ENCODE peak calls at places on chromosomes 2 and 18, in six cellular contexts. One of them, this sample, is unnamed.

GRCh38 chr2:182456784-182457183 is 29.9 kb upstream of the PDE1A start:
- DNase-seq in AG10803: peak
- DNase-seq in A549: no peak
- DNase-seq in testis: no peak
- DNase-seq in CD8-positive, alpha-beta T cell: no peak
- DNase-seq in mesothelial cell of epicardium: no peak
- DNase-seq in this sample: peak

GRCh38 chr18:923144-923543 is 18.5 kb downstream of the ADCYAP1 start:
- DNase-seq in AG10803: no peak
- DNase-seq in A549: no peak
- DNase-seq in testis: no peak
- DNase-seq in CD8-positive, alpha-beta T cell: no peak
- DNase-seq in mesothelial cell of epicardium: no peak
- DNase-seq in this sample: no peak

GRCh38 chr18:21453512-21453862 is 147.0 kb downstream of the ESCO1 start:
- DNase-seq in AG10803: no peak
- DNase-seq in A549: no peak
- DNase-seq in testis: no peak
- DNase-seq in CD8-positive, alpha-beta T cell: no peak
- DNase-seq in mesothelial cell of epicardium: no peak
- DNase-seq in this sample: no peak

GRCh38 chr2:25494626-25495025 is 152.9 kb upstream of the DNMT3A start:
- DNase-seq in AG10803: peak
- DNase-seq in A549: no peak
- DNase-seq in testis: no peak
- DNase-seq in CD8-positive, alpha-beta T cell: no peak
- DNase-seq in mesothelial cell of epicardium: no peak
- DNase-seq in this sample: no peak

GRCh38 chr2:201450910-201451329 is 338 bp downstream of the TRAK2 start:
- DNase-seq in AG10803: peak
- DNase-seq in A549: no peak
- DNase-seq in testis: no peak
- DNase-seq in CD8-positive, alpha-beta T cell: no peak
- DNase-seq in mesothelial cell of epicardium: no peak
- DNase-seq in this sample: no peak

GRCh38 chr2:74778381-74779371 is 55.3 kb upstream of the HK2 start:
- DNase-seq in AG10803: peak
- DNase-seq in A549: peak
- DNase-seq in testis: peak
- DNase-seq in CD8-positive, alpha-beta T cell: no peak
- DNase-seq in mesothelial cell of epicardium: no peak
- DNase-seq in this sample: peak

GRCh38 chr18:48052845-48053244 is 122.4 kb upstream of the SMAD2 start:
- DNase-seq in AG10803: no peak
- DNase-seq in A549: no peak
- DNase-seq in testis: no peak
- DNase-seq in CD8-positive, alpha-beta T cell: no peak
- DNase-seq in mesothelial cell of epicardium: no peak
- DNase-seq in this sample: no peak

GRCh38 chr2:28399946-28400345 is 7.3 kb downstream of the FOSL2 start:
- DNase-seq in AG10803: no peak
- DNase-seq in A549: no peak
- DNase-seq in testis: no peak
- DNase-seq in CD8-positive, alpha-beta T cell: no peak
- DNase-seq in mesothelial cell of epicardium: no peak
- DNase-seq in this sample: no peak

GRCh38 chr2:144415381-144415780 is 104.5 kb downstream of the ZEB2 start:
- DNase-seq in AG10803: no peak
- DNase-seq in A549: no peak
- DNase-seq in testis: no peak
- DNase-seq in CD8-positive, alpha-beta T cell: no peak
- DNase-seq in mesothelial cell of epicardium: no peak
- DNase-seq in this sample: no peak

GRCh38 chr2:215207041-215207440 is 68.6 kb upstream of the ABCA12 start:
- DNase-seq in AG10803: no peak
- DNase-seq in A549: no peak
- DNase-seq in testis: no peak
- DNase-seq in CD8-positive, alpha-beta T cell: no peak
- DNase-seq in mesothelial cell of epicardium: no peak
- DNase-seq in this sample: no peak

GRCh38 chr2:158391876-158392275 is 64.7 kb downstream of the CCDC148 start:
- DNase-seq in AG10803: no peak
- DNase-seq in A549: peak
- DNase-seq in testis: no peak
- DNase-seq in CD8-positive, alpha-beta T cell: no peak
- DNase-seq in mesothelial cell of epicardium: no peak
- DNase-seq in this sample: no peak

GRCh38 chr2:201698588-201699226 is at the start of gene MPP4:
- DNase-seq in AG10803: peak
- DNase-seq in A549: no peak
- DNase-seq in testis: no peak
- DNase-seq in CD8-positive, alpha-beta T cell: no peak
- DNase-seq in mesothelial cell of epicardium: no peak
- DNase-seq in this sample: no peak

GRCh38 chr18:21243041-21243431 is 1.0 kb downstream of the GREB1L start:
- DNase-seq in AG10803: peak
- DNase-seq in A549: peak
- DNase-seq in testis: peak
- DNase-seq in CD8-positive, alpha-beta T cell: no peak
- DNase-seq in mesothelial cell of epicardium: no peak
- DNase-seq in this sample: no peak

GRCh38 chr2:17620841-17621240 is 80.3 kb downstream of the VSNL1 start:
- DNase-seq in AG10803: peak
- DNase-seq in A549: no peak
- DNase-seq in testis: no peak
- DNase-seq in CD8-positive, alpha-beta T cell: no peak
- DNase-seq in mesothelial cell of epicardium: no peak
- DNase-seq in this sample: no peak

GRCh38 chr2:72911256-72911655 is 6.1 kb upstream of the EMX1 start:
- DNase-seq in AG10803: peak
- DNase-seq in A549: no peak
- DNase-seq in testis: no peak
- DNase-seq in CD8-positive, alpha-beta T cell: no peak
- DNase-seq in mesothelial cell of epicardium: no peak
- DNase-seq in this sample: no peak

GRCh38 chr2:72915907-72916742 is 1.2 kb upstream of the EMX1 start:
- DNase-seq in AG10803: no peak
- DNase-seq in A549: peak
- DNase-seq in testis: peak
- DNase-seq in CD8-positive, alpha-beta T cell: no peak
- DNase-seq in mesothelial cell of epicardium: no peak
- DNase-seq in this sample: no peak

GRCh38 chr2:72915076-72915906 is 2.0 kb upstream of the EMX1 start:
- DNase-seq in AG10803: no peak
- DNase-seq in A549: no peak
- DNase-seq in testis: peak
- DNase-seq in CD8-positive, alpha-beta T cell: no peak
- DNase-seq in mesothelial cell of epicardium: no peak
- DNase-seq in this sample: no peak

GRCh38 chr2:72914226-72915075 is 2.9 kb upstream of the EMX1 start:
- DNase-seq in AG10803: no peak
- DNase-seq in A549: no peak
- DNase-seq in testis: no peak
- DNase-seq in CD8-positive, alpha-beta T cell: no peak
- DNase-seq in mesothelial cell of epicardium: no peak
- DNase-seq in this sample: no peak

DNA sequence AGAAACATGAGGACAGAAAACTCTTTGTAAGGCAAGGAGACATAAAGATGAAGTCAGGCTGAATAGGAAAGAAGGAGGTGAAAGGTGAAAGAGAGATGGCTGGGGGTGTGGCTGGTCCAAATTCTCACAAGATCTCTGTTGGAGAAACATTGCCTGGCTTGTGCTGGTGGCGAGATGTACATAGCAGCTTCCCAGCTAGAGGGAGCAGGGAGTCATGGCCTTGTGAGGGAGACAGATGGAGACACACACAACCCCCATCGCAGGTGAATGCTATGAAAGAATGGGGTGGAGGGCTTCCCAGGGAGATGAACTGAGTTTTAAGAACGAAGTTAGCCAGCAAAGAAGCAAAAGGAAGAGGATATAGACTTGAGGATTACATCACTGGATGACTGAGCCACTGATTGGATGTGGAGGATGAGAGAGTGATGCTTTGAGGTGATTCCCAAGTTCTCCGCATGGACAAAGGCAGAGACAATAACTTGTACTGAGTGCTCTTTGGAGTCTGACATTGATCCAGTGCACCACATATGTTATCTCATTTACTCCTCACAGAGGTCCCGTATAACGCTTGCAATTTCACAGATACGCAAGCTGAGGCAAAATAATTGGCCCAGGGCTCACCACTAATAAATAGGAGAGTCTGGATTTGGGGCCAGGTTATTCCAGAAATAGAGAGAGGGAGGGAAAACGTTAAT is 3.6 kb upstream of the EMX1 start:
- DNase-seq in AG10803: no peak
- DNase-seq in A549: peak
- DNase-seq in testis: no peak
- DNase-seq in CD8-positive, alpha-beta T cell: no peak
- DNase-seq in mesothelial cell of epicardium: no peak
- DNase-seq in this sample: no peak
- TF ChIP-seq CTCF in AG10803: peak
- TF ChIP-seq CTCF in A549: peak
- TF ChIP-seq CTCF in testis: no peak
- TF ChIP-seq CTCF in CD8-positive, alpha-beta T cell: no peak
- TF ChIP-seq CTCF in mesothelial cell of epicardium: no peak
- TF ChIP-seq CTCF in this sample: peak

GRCh38 chr2:123769001-123769400 is 256.1 kb upstream of the CNTNAP5 start:
- DNase-seq in AG10803: no peak
- DNase-seq in A549: no peak
- DNase-seq in testis: no peak
- DNase-seq in CD8-positive, alpha-beta T cell: no peak
- DNase-seq in mesothelial cell of epicardium: no peak
- DNase-seq in this sample: no peak
- TF ChIP-seq CTCF in AG10803: no peak
- TF ChIP-seq CTCF in A549: no peak
- TF ChIP-seq CTCF in testis: no peak
- TF ChIP-seq CTCF in CD8-positive, alpha-beta T cell: no peak
- TF ChIP-seq CTCF in mesothelial cell of epicardium: no peak
- TF ChIP-seq CTCF in this sample: no peak

GRCh38 chr18:26777316-26778053 is 88.0 kb downstream of the AQP4 start:
- DNase-seq in AG10803: no peak
- DNase-seq in A549: no peak
- DNase-seq in testis: no peak
- DNase-seq in CD8-positive, alpha-beta T cell: no peak
- DNase-seq in mesothelial cell of epicardium: no peak
- DNase-seq in this sample: no peak

GRCh38 chr18:26772691-26773090 is 92.8 kb downstream of the AQP4 start:
- DNase-seq in AG10803: no peak
- DNase-seq in A549: no peak
- DNase-seq in testis: no peak
- DNase-seq in CD8-positive, alpha-beta T cell: no peak
- DNase-seq in mesothelial cell of epicardium: no peak
- DNase-seq in this sample: no peak

GRCh38 chr18:26768388-26768787 is 97.1 kb downstream of the AQP4 start:
- DNase-seq in AG10803: no peak
- DNase-seq in A549: no peak
- DNase-seq in testis: no peak
- DNase-seq in CD8-positive, alpha-beta T cell: no peak
- DNase-seq in mesothelial cell of epicardium: no peak
- DNase-seq in this sample: no peak

DNA sequence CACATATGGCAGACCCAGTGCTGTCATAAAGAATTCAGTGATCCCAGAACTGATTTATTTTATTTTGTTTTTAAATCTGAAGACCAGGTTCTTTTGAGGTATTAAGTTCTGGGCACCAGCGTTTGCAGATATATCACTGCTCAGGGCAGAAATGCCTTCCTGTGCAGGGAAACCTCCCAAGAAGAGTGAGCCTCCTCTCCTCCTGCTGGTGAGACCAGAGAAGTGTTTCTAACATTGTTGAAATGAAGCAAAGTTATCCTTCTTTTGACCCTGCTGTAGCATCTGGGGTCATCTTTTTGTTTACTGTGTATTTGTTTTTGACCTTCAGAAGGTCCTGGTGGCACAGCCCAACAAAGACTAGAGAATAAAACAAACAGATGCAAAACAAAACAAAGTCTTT is 94.0 kb downstream of the AQP4 start:
- DNase-seq in AG10803: no peak
- DNase-seq in A549: peak
- DNase-seq in testis: peak
- DNase-seq in CD8-positive, alpha-beta T cell: no peak
- DNase-seq in mesothelial cell of epicardium: no peak
- DNase-seq in this sample: no peak
- TF ChIP-seq CTCF in AG10803: peak
- TF ChIP-seq CTCF in A549: peak
- TF ChIP-seq CTCF in testis: peak
- TF ChIP-seq CTCF in CD8-positive, alpha-beta T cell: no peak
- TF ChIP-seq CTCF in mesothelial cell of epicardium: peak
- TF ChIP-seq CTCF in this sample: peak

GRCh38 chr2:223563462-223563861 is 38.7 kb downstream of the SCG2 start:
- DNase-seq in AG10803: peak
- DNase-seq in A549: peak
- DNase-seq in testis: no peak
- DNase-seq in CD8-positive, alpha-beta T cell: no peak
- DNase-seq in mesothelial cell of epicardium: no peak
- DNase-seq in this sample: peak
- TF ChIP-seq CTCF in AG10803: no peak
- TF ChIP-seq CTCF in A549: no peak
- TF ChIP-seq CTCF in testis: no peak
- TF ChIP-seq CTCF in CD8-positive, alpha-beta T cell: no peak
- TF ChIP-seq CTCF in mesothelial cell of epicardium: no peak
- TF ChIP-seq CTCF in this sample: peak

This sample was measured in kidney epithelial cell.